ENCODE peak calls at places on chromosomes 7 and 10, in nine cellular contexts. B, R, I, J, K, O, Q, F and N are unnamed samples.

GRCh38 chr7:39416866-39417265 is 149.3 kb upstream of the YAE1 start:
- DNase-seq in O (no peak), K (no peak), F (no peak), Q (no peak), R (no peak), I (no peak), B (no peak), J (no peak), N (no peak)

GRCh38 chr7:65962033-65962432 is 20.0 kb downstream of the GUSB start:
- DNase-seq in R (no peak), J (no peak), I (no peak), B (no peak), O (no peak), Q (no peak), K (no peak), F (no peak), N (no peak)

GRCh38 chr10:119724630-119725549 is 960 bp upstream of the INPP5F start:
- DNase-seq in O (no peak), I (no peak), R (no peak), F (peak), K (peak), Q (no peak), J (peak), B (no peak), N (no peak)

GRCh38 chr10:132687181-132687892 is 98.6 kb downstream of the NKX6-2 start:
- DNase-seq in J (no peak), I (no peak), F (no peak), K (no peak), B (peak), R (no peak), Q (no peak), O (no peak), N (no peak)

GRCh38 chr7:13834328-13834761 is 155.1 kb downstream of the ETV1 start:
- DNase-seq in R (no peak), O (no peak), I (no peak), K (no peak), J (no peak), F (no peak), B (no peak), Q (peak), N (no peak)

GRCh38 chr7:138919256-138919655 is 61.9 kb downstream of the KIAA1549 start:
- DNase-seq in I (no peak), K (no peak), F (peak), J (no peak), R (no peak), Q (no peak), O (no peak), B (no peak), N (no peak)

GRCh38 chr7:124399941-124400340 is 365.7 kb downstream of the GPR37 start:
- DNase-seq in I (no peak), R (no peak), O (no peak), Q (no peak), K (no peak), B (no peak), F (no peak), J (no peak), N (no peak)

GRCh38 chr10:1316107-1316805 is 260.1 kb downstream of the WDR37 start:
- DNase-seq in K (no peak), Q (no peak), I (no peak), O (no peak), B (no peak), F (no peak), J (no peak), R (no peak), N (no peak)

GRCh38 chr7:45897042-45897690 is 8.9 kb downstream of the IGFBP1 start:
- DNase-seq in B (no peak), K (no peak), F (peak), J (no peak), R (no peak), O (no peak), I (no peak), Q (no peak), N (no peak)